ENCODE peak calls at places on chromosomes 6 and 20, in nine cellular contexts. R is fibroblast of lung, V is H9, I is upper lobe of right lung, L is psoas muscle, M is transverse colon, G is esophagus squamous epithelium, S is adrenal gland, Y is heart right ventricle. O is an unnamed sample.

GRCh38 chr6:170190046-170190445 is 100.8 kb downstream of the DLL1 start:
- DNase-seq in R (no peak), V (no peak), I (no peak), L (no peak), M (no peak), G (no peak), S (no peak), Y (no peak), O (peak)

GRCh38 chr20:48846516-48847492 is 19.0 kb upstream of the PREX1 start:
- DNase-seq in R (peak), V (peak), I (no peak), L (no peak), M (peak), G (no peak), S (no peak), Y (peak), O (no peak)

GRCh38 chr6:124714728-124715127 is 247.5 kb upstream of the RNF217 start:
- DNase-seq in R (no peak), V (no peak), I (no peak), L (no peak), M (no peak), G (no peak), S (no peak), Y (no peak), O (no peak)

GRCh38 chr20:14521436-14521835 is 184.0 kb upstream of the FLRT3 start:
- DNase-seq in R (peak), V (no peak), I (no peak), L (no peak), M (no peak), G (no peak), S (no peak), Y (no peak), O (no peak)

GRCh38 chr20:38685853-38686473 is 38.3 kb upstream of the SLC32A1 start:
- DNase-seq in R (peak), V (peak), I (peak), L (no peak), M (peak), G (no peak), S (peak), Y (peak), O (no peak)

GRCh38 chr6:52130440-52130839 is 43.0 kb upstream of the PKHD1 start:
- DNase-seq in R (no peak), V (no peak), I (no peak), L (no peak), M (no peak), G (no peak), S (no peak), Y (no peak), O (no peak)

GRCh38 chr6:108850669-108851467 is 2.6 kb downstream of the ARMC2 start:
- DNase-seq in R (no peak), V (no peak), I (no peak), L (no peak), M (no peak), G (no peak), S (peak), Y (peak), O (no peak)

GRCh38 chr20:4045741-4046140 is 30.4 kb upstream of the RNF24 start:
- DNase-seq in R (peak), V (no peak), I (no peak), L (no peak), M (no peak), G (no peak), S (no peak), Y (no peak), O (no peak)

GRCh38 chr6:71226151-71226550 is 62.5 kb upstream of the OGFRL1 start:
- DNase-seq in R (no peak), V (no peak), I (no peak), L (no peak), M (no peak), G (no peak), S (no peak), Y (no peak), O (no peak)

GRCh38 chr6:5453531-5453930 is 192.2 kb downstream of the FARS2 start:
- DNase-seq in R (no peak), V (no peak), I (no peak), L (no peak), M (no peak), G (no peak), S (no peak), Y (no peak), O (no peak)

GRCh38 chr6:149857541-149857940 is 6.6 kb downstream of the LRP11 start:
- DNase-seq in R (no peak), V (no peak), I (no peak), L (no peak), M (no peak), G (no peak), S (no peak), Y (no peak), O (no peak)
- TF ChIP-seq CTCF in R (no peak), V (no peak), I (no peak), L (no peak), M (no peak), G (no peak), S (no peak), Y (no peak), O (no peak)

GRCh38 chr6:132812756-132813172 is 1.6 kb upstream of the RPS12 start:
- DNase-seq in R (no peak), V (no peak), I (no peak), L (no peak), M (no peak), G (no peak), S (no peak), Y (no peak), O (no peak)
- H3K27ac ChIP-seq in R (peak), V (peak), I (peak), L (peak), M (peak), G (peak), S (peak), Y (peak), O (peak)

GRCh38 chr20:63957004-63957689 is 931 bp upstream of the UCKL1 start:
- DNase-seq in R (peak), V (peak), I (no peak), L (peak), M (peak), G (no peak), S (peak), Y (peak), O (no peak)

GRCh38 chr20:63953764-63954429 is 2.3 kb downstream of the UCKL1 start:
- DNase-seq in R (no peak), V (no peak), I (no peak), L (no peak), M (no peak), G (no peak), S (no peak), Y (no peak), O (no peak)

GRCh38 chr20:63955846-63956663 is at the start of gene UCKL1:
- DNase-seq in R (peak), V (peak), I (peak), L (peak), M (peak), G (peak), S (peak), Y (peak), O (peak)

GRCh38 chr20:63956664-63957003 is 418 bp upstream of the UCKL1 start:
- DNase-seq in R (no peak), V (no peak), I (no peak), L (no peak), M (no peak), G (no peak), S (no peak), Y (no peak), O (peak)

GRCh38 chr20:63955281-63955845 is 853 bp downstream of the UCKL1 start:
- DNase-seq in R (peak), V (no peak), I (peak), L (no peak), M (peak), G (no peak), S (no peak), Y (no peak), O (no peak)
- TF ChIP-seq CTCF in R (no peak), V (peak), I (peak), L (peak), M (no peak), G (peak), S (no peak), Y (peak), O (no peak)

GRCh38 chr20:23420943-23421925 is at the start of gene NAPB:
- DNase-seq in R (peak), V (peak), I (peak), L (peak), M (peak), G (peak), S (peak), Y (peak), O (peak)

GRCh38 chr20:23417861-23418260 is 3.4 kb downstream of the NAPB start:
- DNase-seq in R (no peak), V (no peak), I (no peak), L (no peak), M (no peak), G (no peak), S (no peak), Y (no peak), O (no peak)

GRCh38 chr20:23415958-23416583 is 5.2 kb downstream of the NAPB start:
- DNase-seq in R (peak), V (no peak), I (no peak), L (no peak), M (no peak), G (no peak), S (no peak), Y (no peak), O (no peak)

GRCh38 chr20:23419995-23420901 is 1.0 kb downstream of the NAPB start:
- DNase-seq in R (peak), V (no peak), I (peak), L (peak), M (peak), G (no peak), S (peak), Y (no peak), O (no peak)

GRCh38 chr20:23419657-23419994 is 1.7 kb downstream of the NAPB start:
- DNase-seq in R (no peak), V (no peak), I (no peak), L (no peak), M (no peak), G (no peak), S (no peak), Y (no peak), O (no peak)
- H3K27ac ChIP-seq in R (peak), V (no peak), I (peak), L (peak), M (peak), G (peak), S (peak), Y (peak), O (peak)